ENCODE peak calls at places on chromosomes 7 and 10, in eight cellular contexts. One of them, this sample, is unnamed.

GRCh38 chr10:125265579-125265955 is 105.2 kb upstream of the CTBP2 start:
- DNase-seq in heart left ventricle: no peak
- DNase-seq in A549: no peak
- DNase-seq in IMR-90: no peak
- DNase-seq in uterus: no peak
- DNase-seq in ovary: no peak
- DNase-seq in prostate gland: no peak
- DNase-seq in breast epithelium: peak
- DNase-seq in this sample: no peak

GRCh38 chr10:110105873-110106272 is 98.1 kb downstream of the ADD3 start:
- DNase-seq in heart left ventricle: no peak
- DNase-seq in A549: no peak
- DNase-seq in IMR-90: no peak
- DNase-seq in uterus: no peak
- DNase-seq in ovary: no peak
- DNase-seq in prostate gland: no peak
- DNase-seq in breast epithelium: no peak
- DNase-seq in this sample: no peak

GRCh38 chr10:782751-783648 is 93.5 kb upstream of the DIP2C start:
- DNase-seq in heart left ventricle: no peak
- DNase-seq in A549: no peak
- DNase-seq in IMR-90: no peak
- DNase-seq in uterus: no peak
- DNase-seq in ovary: peak
- DNase-seq in prostate gland: no peak
- DNase-seq in breast epithelium: no peak
- DNase-seq in this sample: peak

GRCh38 chr10:86846088-86846487 is 89.7 kb downstream of the BMPR1A start:
- DNase-seq in heart left ventricle: peak
- DNase-seq in A549: no peak
- DNase-seq in IMR-90: no peak
- DNase-seq in uterus: no peak
- DNase-seq in ovary: no peak
- DNase-seq in prostate gland: no peak
- DNase-seq in breast epithelium: no peak
- DNase-seq in this sample: no peak

GRCh38 chr7:109154748-109155147 is 585.1 kb downstream of the DNAJB9 start:
- DNase-seq in heart left ventricle: no peak
- DNase-seq in A549: no peak
- DNase-seq in IMR-90: no peak
- DNase-seq in uterus: no peak
- DNase-seq in ovary: no peak
- DNase-seq in prostate gland: no peak
- DNase-seq in breast epithelium: no peak
- DNase-seq in this sample: no peak

GRCh38 chr10:70890917-70891431 is 2.6 kb upstream of the PCBD1 start:
- DNase-seq in heart left ventricle: peak
- DNase-seq in A549: no peak
- DNase-seq in IMR-90: no peak
- DNase-seq in uterus: peak
- DNase-seq in ovary: peak
- DNase-seq in prostate gland: no peak
- DNase-seq in breast epithelium: peak
- DNase-seq in this sample: peak

GRCh38 chr10:60315311-60315710 is 74.4 kb downstream of the ANK3 start:
- DNase-seq in heart left ventricle: no peak
- DNase-seq in A549: no peak
- DNase-seq in IMR-90: peak
- DNase-seq in uterus: no peak
- DNase-seq in ovary: no peak
- DNase-seq in prostate gland: no peak
- DNase-seq in breast epithelium: no peak
- DNase-seq in this sample: no peak

GRCh38 chr10:104337527-104337984 is 709 bp downstream of the ITPRIP start:
- DNase-seq in heart left ventricle: no peak
- DNase-seq in A549: peak
- DNase-seq in IMR-90: peak
- DNase-seq in uterus: no peak
- DNase-seq in ovary: peak
- DNase-seq in prostate gland: no peak
- DNase-seq in breast epithelium: peak
- DNase-seq in this sample: no peak

GRCh38 chr7:99244942-99245341 is 27.7 kb upstream of the MYH16 start:
- DNase-seq in heart left ventricle: no peak
- DNase-seq in A549: no peak
- DNase-seq in IMR-90: peak
- DNase-seq in uterus: no peak
- DNase-seq in ovary: no peak
- DNase-seq in prostate gland: no peak
- DNase-seq in breast epithelium: no peak
- DNase-seq in this sample: no peak

GRCh38 chr10:31896972-31897384 is 31.7 kb downstream of the ARHGAP12 start:
- DNase-seq in heart left ventricle: no peak
- DNase-seq in A549: peak
- DNase-seq in IMR-90: peak
- DNase-seq in uterus: no peak
- DNase-seq in ovary: no peak
- DNase-seq in prostate gland: no peak
- DNase-seq in breast epithelium: no peak
- DNase-seq in this sample: no peak

GRCh38 chr10:27356738-27357137 is 116.1 kb upstream of the ACBD5 start:
- DNase-seq in heart left ventricle: no peak
- DNase-seq in A549: no peak
- DNase-seq in IMR-90: no peak
- DNase-seq in uterus: no peak
- DNase-seq in ovary: no peak
- DNase-seq in prostate gland: no peak
- DNase-seq in breast epithelium: no peak
- DNase-seq in this sample: no peak

GRCh38 chr10:3502606-3503005 is 282.4 kb downstream of the KLF6 start:
- DNase-seq in heart left ventricle: no peak
- DNase-seq in A549: no peak
- DNase-seq in IMR-90: no peak
- DNase-seq in uterus: no peak
- DNase-seq in ovary: no peak
- DNase-seq in prostate gland: no peak
- DNase-seq in breast epithelium: no peak
- DNase-seq in this sample: no peak

GRCh38 chr7:55158541-55158940 is 139.7 kb downstream of the EGFR start:
- DNase-seq in heart left ventricle: no peak
- DNase-seq in A549: no peak
- DNase-seq in IMR-90: peak
- DNase-seq in uterus: no peak
- DNase-seq in ovary: no peak
- DNase-seq in prostate gland: no peak
- DNase-seq in breast epithelium: no peak
- DNase-seq in this sample: no peak

GRCh38 chr7:25759281-25759680 is 392.7 kb upstream of the NFE2L3 start:
- DNase-seq in heart left ventricle: no peak
- DNase-seq in A549: no peak
- DNase-seq in IMR-90: no peak
- DNase-seq in uterus: no peak
- DNase-seq in ovary: no peak
- DNase-seq in prostate gland: no peak
- DNase-seq in breast epithelium: no peak
- DNase-seq in this sample: no peak

GRCh38 chr10:113007343-113007771 is 57.3 kb downstream of the TCF7L2 start:
- DNase-seq in heart left ventricle: no peak
- DNase-seq in A549: no peak
- DNase-seq in IMR-90: no peak
- DNase-seq in uterus: no peak
- DNase-seq in ovary: no peak
- DNase-seq in prostate gland: no peak
- DNase-seq in breast epithelium: no peak
- DNase-seq in this sample: no peak

GRCh38 chr7:101862280-101863220 is 45.1 kb downstream of the CUX1 start:
- DNase-seq in heart left ventricle: no peak
- DNase-seq in A549: no peak
- DNase-seq in IMR-90: peak
- DNase-seq in uterus: no peak
- DNase-seq in ovary: no peak
- DNase-seq in prostate gland: no peak
- DNase-seq in breast epithelium: no peak
- DNase-seq in this sample: no peak

GRCh38 chr7:36037121-36037662 is 115.9 kb upstream of the EEPD1 start:
- DNase-seq in heart left ventricle: peak
- DNase-seq in A549: peak
- DNase-seq in IMR-90: peak
- DNase-seq in uterus: peak
- DNase-seq in ovary: no peak
- DNase-seq in prostate gland: peak
- DNase-seq in breast epithelium: peak
- DNase-seq in this sample: no peak

GRCh38 chr7:41051525-41051924 is 651.4 kb downstream of the INHBA start:
- DNase-seq in heart left ventricle: no peak
- DNase-seq in A549: no peak
- DNase-seq in IMR-90: no peak
- DNase-seq in uterus: no peak
- DNase-seq in ovary: no peak
- DNase-seq in prostate gland: no peak
- DNase-seq in breast epithelium: no peak
- DNase-seq in this sample: no peak

GRCh38 chr7:140670343-140670935 is 2.3 kb upstream of the ADCK2 start:
- DNase-seq in heart left ventricle: no peak
- DNase-seq in A549: no peak
- DNase-seq in IMR-90: no peak
- DNase-seq in uterus: no peak
- DNase-seq in ovary: no peak
- DNase-seq in prostate gland: no peak
- DNase-seq in breast epithelium: no peak
- DNase-seq in this sample: no peak

GRCh38 chr7:105014725-105015630 is 973 bp downstream of the KMT2E start:
- DNase-seq in heart left ventricle: peak
- DNase-seq in A549: peak
- DNase-seq in IMR-90: peak
- DNase-seq in uterus: peak
- DNase-seq in ovary: peak
- DNase-seq in prostate gland: peak
- DNase-seq in breast epithelium: peak
- DNase-seq in this sample: peak
- TF ChIP-seq POLR2A in heart left ventricle: no peak
- TF ChIP-seq POLR2A in A549: no peak
- TF ChIP-seq POLR2A in IMR-90: no peak
- TF ChIP-seq POLR2A in uterus: peak
- TF ChIP-seq POLR2A in ovary: peak
- TF ChIP-seq POLR2A in prostate gland: peak
- TF ChIP-seq POLR2A in breast epithelium: no peak
- TF ChIP-seq POLR2A in this sample: peak

GRCh38 chr7:1070544-1071342 is 17.2 kb upstream of the GPER1 start:
- DNase-seq in heart left ventricle: no peak
- DNase-seq in A549: no peak
- DNase-seq in IMR-90: no peak
- DNase-seq in uterus: no peak
- DNase-seq in ovary: no peak
- DNase-seq in prostate gland: no peak
- DNase-seq in breast epithelium: no peak
- DNase-seq in this sample: no peak
- TF ChIP-seq POLR2A in heart left ventricle: no peak
- TF ChIP-seq POLR2A in A549: peak
- TF ChIP-seq POLR2A in IMR-90: no peak
- TF ChIP-seq POLR2A in uterus: no peak
- TF ChIP-seq POLR2A in ovary: no peak
- TF ChIP-seq POLR2A in prostate gland: no peak
- TF ChIP-seq POLR2A in breast epithelium: no peak
- TF ChIP-seq POLR2A in this sample: no peak

GRCh38 chr7:8259586-8260222 is 2.3 kb downstream of the ICA1 start:
- DNase-seq in heart left ventricle: no peak
- DNase-seq in A549: no peak
- DNase-seq in IMR-90: no peak
- DNase-seq in uterus: no peak
- DNase-seq in ovary: no peak
- DNase-seq in prostate gland: no peak
- DNase-seq in breast epithelium: no peak
- DNase-seq in this sample: no peak

GRCh38 chr7:8258734-8259133 is 3.2 kb downstream of the ICA1 start:
- DNase-seq in heart left ventricle: no peak
- DNase-seq in A549: no peak
- DNase-seq in IMR-90: no peak
- DNase-seq in uterus: no peak
- DNase-seq in ovary: no peak
- DNase-seq in prostate gland: no peak
- DNase-seq in breast epithelium: no peak
- DNase-seq in this sample: no peak

GRCh38 chr7:8263048-8263447 is 1.1 kb upstream of the ICA1 start:
- DNase-seq in heart left ventricle: no peak
- DNase-seq in A549: no peak
- DNase-seq in IMR-90: no peak
- DNase-seq in uterus: no peak
- DNase-seq in ovary: no peak
- DNase-seq in prostate gland: no peak
- DNase-seq in breast epithelium: no peak
- DNase-seq in this sample: no peak

GRCh38 chr7:8260871-8261707 is 878 bp downstream of the ICA1 start:
- DNase-seq in heart left ventricle: peak
- DNase-seq in A549: peak
- DNase-seq in IMR-90: no peak
- DNase-seq in uterus: peak
- DNase-seq in ovary: no peak
- DNase-seq in prostate gland: peak
- DNase-seq in breast epithelium: peak
- DNase-seq in this sample: peak

GRCh38 chr7:8261711-8262695 is at the start of gene ICA1:
- DNase-seq in heart left ventricle: peak
- DNase-seq in A549: peak
- DNase-seq in IMR-90: no peak
- DNase-seq in uterus: peak
- DNase-seq in ovary: peak
- DNase-seq in prostate gland: peak
- DNase-seq in breast epithelium: peak
- DNase-seq in this sample: peak
- TF ChIP-seq POLR2A in heart left ventricle: no peak
- TF ChIP-seq POLR2A in A549: no peak
- TF ChIP-seq POLR2A in IMR-90: no peak
- TF ChIP-seq POLR2A in uterus: peak
- TF ChIP-seq POLR2A in ovary: no peak
- TF ChIP-seq POLR2A in prostate gland: peak
- TF ChIP-seq POLR2A in breast epithelium: peak
- TF ChIP-seq POLR2A in this sample: peak

DNA sequence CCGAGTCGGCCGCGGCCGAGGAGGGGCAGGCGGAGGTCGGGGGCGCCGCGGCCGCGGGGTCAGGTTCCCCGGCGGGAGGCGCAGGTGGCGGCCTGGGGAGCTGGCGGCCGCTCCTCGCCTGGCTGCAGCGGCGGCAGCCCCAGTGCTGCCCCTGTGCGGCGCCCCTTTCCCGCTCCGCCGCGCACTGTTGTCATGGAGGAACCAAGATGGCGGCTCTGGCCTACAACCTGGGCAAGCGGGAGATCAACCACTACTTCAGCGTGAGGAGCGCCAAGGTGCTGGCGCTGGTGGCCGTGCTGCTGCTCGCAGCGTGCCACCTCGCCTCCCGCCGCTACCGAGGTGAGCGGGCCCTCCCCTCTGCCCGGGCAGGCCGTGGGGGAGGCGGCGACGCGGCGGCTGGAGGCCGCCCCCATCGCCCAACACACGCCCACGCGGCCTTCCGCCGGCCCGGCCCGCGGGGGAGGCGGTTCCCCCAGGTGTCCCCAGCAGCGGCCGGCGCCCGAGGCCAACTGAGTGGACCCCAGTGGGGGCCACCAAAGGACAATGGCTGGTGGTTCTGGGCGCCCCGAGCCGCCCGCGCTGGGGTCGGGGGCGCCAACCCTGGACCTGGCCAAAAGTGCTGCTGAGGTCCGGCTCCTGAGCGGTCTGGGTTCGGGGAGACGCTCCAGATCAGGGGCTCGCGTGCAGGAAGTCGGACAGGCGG is 421 bp downstream of the CASD1 start:
- DNase-seq in heart left ventricle: peak
- DNase-seq in A549: peak
- DNase-seq in IMR-90: peak
- DNase-seq in uterus: peak
- DNase-seq in ovary: peak
- DNase-seq in prostate gland: peak
- DNase-seq in breast epithelium: peak
- DNase-seq in this sample: peak
- TF ChIP-seq POLR2A in heart left ventricle: no peak
- TF ChIP-seq POLR2A in A549: peak
- TF ChIP-seq POLR2A in IMR-90: peak
- TF ChIP-seq POLR2A in uterus: peak
- TF ChIP-seq POLR2A in ovary: no peak
- TF ChIP-seq POLR2A in prostate gland: peak
- TF ChIP-seq POLR2A in breast epithelium: no peak
- TF ChIP-seq POLR2A in this sample: peak